ENCODE peak calls at places on chromosomes 5 and 9, in four cellular contexts. One of them, this sample, is unnamed.

GRCh38 chr5:1330847-1331831 is 13.8 kb downstream of the CLPTM1L start:
- DNase-seq in GM12865: no peak
- DNase-seq in NCI-H510A: no peak
- DNase-seq in RPMI7951: no peak
- DNase-seq in this sample: no peak

GRCh38 chr9:96618209-96619108 is 1.2 kb downstream of the CDC14B start:
- DNase-seq in NCI-H510A: no peak
- DNase-seq in RPMI7951: peak; percentile 37
- DNase-seq in GM12865: no peak
- DNase-seq in this sample: peak; percentile 34

GRCh38 chr9:131774636-131775035 is 34.8 kb upstream of the RAPGEF1 start:
- DNase-seq in RPMI7951: no peak
- DNase-seq in NCI-H510A: no peak
- DNase-seq in GM12865: no peak
- DNase-seq in this sample: no peak

GRCh38 chr5:63878788-63879187 is 83.5 kb downstream of the HTR1A start:
- DNase-seq in GM12865: no peak
- DNase-seq in NCI-H510A: no peak
- DNase-seq in RPMI7951: no peak
- DNase-seq in this sample: no peak

GRCh38 chr9:30075451-30076199 is 2308.8 kb upstream of the ACO1 start:
- DNase-seq in RPMI7951: peak; percentile 1
- DNase-seq in GM12865: peak; percentile 74
- DNase-seq in NCI-H510A: no peak
- DNase-seq in this sample: peak; percentile 5

GRCh38 chr5:42832060-42832459 is 20.4 kb upstream of the SELENOP start:
- DNase-seq in RPMI7951: no peak
- DNase-seq in GM12865: no peak
- DNase-seq in NCI-H510A: no peak
- DNase-seq in this sample: no peak

GRCh38 chr9:127838375-127839078 is 15.9 kb downstream of the ENG start:
- DNase-seq in GM12865: no peak
- DNase-seq in NCI-H510A: no peak
- DNase-seq in RPMI7951: peak; percentile 98
- DNase-seq in this sample: no peak

GRCh38 chr9:91658513-91659105 is 235.0 kb upstream of the NFIL3 start:
- DNase-seq in GM12865: no peak
- DNase-seq in NCI-H510A: no peak
- DNase-seq in RPMI7951: no peak
- DNase-seq in this sample: no peak

GRCh38 chr5:173513521-173513991 is 102.9 kb downstream of the BOD1 start:
- DNase-seq in RPMI7951: peak; percentile 44
- DNase-seq in NCI-H510A: no peak
- DNase-seq in GM12865: no peak
- DNase-seq in this sample: no peak

GRCh38 chr5:140564196-140565023 is at the start of the genes APBB3 and SLC35A4:
- DNase-seq in RPMI7951: peak; percentile 97
- DNase-seq in NCI-H510A: peak; percentile 74
- DNase-seq in GM12865: peak; percentile 99
- DNase-seq in this sample: peak; percentile 95

GRCh38 chr5:157222506-157223230 is 42.0 kb downstream of the ITK start:
- DNase-seq in NCI-H510A: no peak
- DNase-seq in GM12865: peak; percentile 36
- DNase-seq in RPMI7951: peak; percentile 22
- DNase-seq in this sample: no peak

GRCh38 chr9:5922192-5922591 is 31.5 kb downstream of the MLANA start:
- DNase-seq in RPMI7951: no peak
- DNase-seq in NCI-H510A: no peak
- DNase-seq in GM12865: no peak
- DNase-seq in this sample: no peak

GRCh38 chr5:125856949-125857348 is 566.3 kb upstream of the GRAMD2B start:
- DNase-seq in NCI-H510A: no peak
- DNase-seq in RPMI7951: no peak
- DNase-seq in GM12865: no peak
- DNase-seq in this sample: no peak

GRCh38 chr5:76986828-76987526 is 34.1 kb downstream of the CRHBP start:
- DNase-seq in NCI-H510A: peak; percentile 1
- DNase-seq in GM12865: no peak
- DNase-seq in RPMI7951: no peak
- DNase-seq in this sample: no peak

GRCh38 chr5:32299059-32299677 is 13.6 kb downstream of the MTMR12 start:
- DNase-seq in RPMI7951: no peak
- DNase-seq in NCI-H510A: no peak
- DNase-seq in GM12865: no peak
- DNase-seq in this sample: no peak

GRCh38 chr5:37494756-37495155 is 115.6 kb downstream of the WDR70 start:
- DNase-seq in GM12865: no peak
- DNase-seq in NCI-H510A: no peak
- DNase-seq in RPMI7951: peak; percentile 61
- DNase-seq in this sample: no peak

GRCh38 chr5:129996896-129997295 is 92.6 kb downstream of the CHSY3 start:
- DNase-seq in GM12865: no peak
- DNase-seq in RPMI7951: no peak
- DNase-seq in NCI-H510A: no peak
- DNase-seq in this sample: no peak

GRCh38 chr9:120904061-120904998 is 22.3 kb downstream of the TRAF1 start:
- DNase-seq in GM12865: peak; percentile 39
- DNase-seq in NCI-H510A: peak; percentile 59
- DNase-seq in RPMI7951: no peak
- DNase-seq in this sample: no peak

This sample was measured in GM20000.